ENCODE peak calls at places on chromosomes 3 and 15, in ten cellular contexts. One of them, this sample, is unnamed.

GRCh38 chr3:44865272-44866005 is 3.7 kb downstream of the TMEM42 start:
- DNase-seq in stimulated activated naive B cell treated with anti-CD40 and anti-IgM and Interleukin-4, amounts not matched to agents 10 μg/mL and 1 μg/mL and 100 μg/mL, for 72 hours: no peak
- DNase-seq in T-cell: no peak
- DNase-seq in OCI-M1: no peak
- DNase-seq in NCI-H1092 treated with DMSO at 0.1 percent for 48 hours: peak; percentile 66
- DNase-seq in T follicular helper cell: no peak
- DNase-seq in stomach: no peak
- DNase-seq in H54: no peak
- DNase-seq in stromal cell of bone marrow: no peak
- DNase-seq in SK-MEL-5: no peak
- DNase-seq in this sample: no peak

GRCh38 chr3:163622384-163622783 is 1455.9 kb downstream of the SI start:
- DNase-seq in stimulated activated naive B cell treated with anti-CD40 and anti-IgM and Interleukin-4, amounts not matched to agents 10 μg/mL and 1 μg/mL and 100 μg/mL, for 72 hours: no peak
- DNase-seq in T-cell: no peak
- DNase-seq in OCI-M1: peak; percentile 27
- DNase-seq in NCI-H1092 treated with DMSO at 0.1 percent for 48 hours: peak; percentile 62
- DNase-seq in T follicular helper cell: no peak
- DNase-seq in stomach: no peak
- DNase-seq in H54: no peak
- DNase-seq in stromal cell of bone marrow: no peak
- DNase-seq in SK-MEL-5: peak; percentile 79
- DNase-seq in this sample: no peak

GRCh38 chr15:58476525-58477162 is 44.9 kb downstream of the LIPC start:
- DNase-seq in stimulated activated naive B cell treated with anti-CD40 and anti-IgM and Interleukin-4, amounts not matched to agents 10 μg/mL and 1 μg/mL and 100 μg/mL, for 72 hours: no peak
- DNase-seq in T-cell: no peak
- DNase-seq in OCI-M1: no peak
- DNase-seq in NCI-H1092 treated with DMSO at 0.1 percent for 48 hours: peak; percentile 17
- DNase-seq in T follicular helper cell: no peak
- DNase-seq in stomach: no peak
- DNase-seq in H54: no peak
- DNase-seq in stromal cell of bone marrow: no peak
- DNase-seq in SK-MEL-5: no peak
- DNase-seq in this sample: no peak

GRCh38 chr3:94896994-94897393 is 834.1 kb downstream of the NSUN3 start:
- DNase-seq in stimulated activated naive B cell treated with anti-CD40 and anti-IgM and Interleukin-4, amounts not matched to agents 10 μg/mL and 1 μg/mL and 100 μg/mL, for 72 hours: no peak
- DNase-seq in T-cell: no peak
- DNase-seq in OCI-M1: no peak
- DNase-seq in NCI-H1092 treated with DMSO at 0.1 percent for 48 hours: no peak
- DNase-seq in T follicular helper cell: no peak
- DNase-seq in stomach: no peak
- DNase-seq in H54: no peak
- DNase-seq in stromal cell of bone marrow: no peak
- DNase-seq in SK-MEL-5: no peak
- DNase-seq in this sample: no peak

GRCh38 chr3:150407051-150407817 is 864 bp upstream of the TSC22D2 start:
- DNase-seq in stimulated activated naive B cell treated with anti-CD40 and anti-IgM and Interleukin-4, amounts not matched to agents 10 μg/mL and 1 μg/mL and 100 μg/mL, for 72 hours: no peak
- DNase-seq in T-cell: no peak
- DNase-seq in OCI-M1: no peak
- DNase-seq in NCI-H1092 treated with DMSO at 0.1 percent for 48 hours: peak; percentile 41
- DNase-seq in T follicular helper cell: no peak
- DNase-seq in stomach: no peak
- DNase-seq in H54: no peak
- DNase-seq in stromal cell of bone marrow: peak; percentile 78
- DNase-seq in SK-MEL-5: peak; percentile 42
- DNase-seq in this sample: no peak

GRCh38 chr15:47743385-47743784 is 26.1 kb downstream of the SEMA6D start:
- DNase-seq in stimulated activated naive B cell treated with anti-CD40 and anti-IgM and Interleukin-4, amounts not matched to agents 10 μg/mL and 1 μg/mL and 100 μg/mL, for 72 hours: no peak
- DNase-seq in T-cell: no peak
- DNase-seq in OCI-M1: no peak
- DNase-seq in NCI-H1092 treated with DMSO at 0.1 percent for 48 hours: no peak
- DNase-seq in T follicular helper cell: no peak
- DNase-seq in stomach: no peak
- DNase-seq in H54: no peak
- DNase-seq in stromal cell of bone marrow: no peak
- DNase-seq in SK-MEL-5: no peak
- DNase-seq in this sample: no peak

GRCh38 chr15:77819841-77820728 is 187.4 kb upstream of the LINGO1 start:
- DNase-seq in stimulated activated naive B cell treated with anti-CD40 and anti-IgM and Interleukin-4, amounts not matched to agents 10 μg/mL and 1 μg/mL and 100 μg/mL, for 72 hours: no peak
- DNase-seq in T-cell: no peak
- DNase-seq in OCI-M1: peak; percentile 4
- DNase-seq in NCI-H1092 treated with DMSO at 0.1 percent for 48 hours: peak; percentile 19
- DNase-seq in T follicular helper cell: no peak
- DNase-seq in stomach: no peak
- DNase-seq in H54: no peak
- DNase-seq in stromal cell of bone marrow: no peak
- DNase-seq in SK-MEL-5: peak; percentile 42
- DNase-seq in this sample: no peak

GRCh38 chr15:66964111-66964738 is 101.2 kb upstream of the SMAD3 start:
- DNase-seq in stimulated activated naive B cell treated with anti-CD40 and anti-IgM and Interleukin-4, amounts not matched to agents 10 μg/mL and 1 μg/mL and 100 μg/mL, for 72 hours: no peak
- DNase-seq in T-cell: no peak
- DNase-seq in OCI-M1: no peak
- DNase-seq in NCI-H1092 treated with DMSO at 0.1 percent for 48 hours: no peak
- DNase-seq in T follicular helper cell: no peak
- DNase-seq in stomach: no peak
- DNase-seq in H54: no peak
- DNase-seq in stromal cell of bone marrow: no peak
- DNase-seq in SK-MEL-5: no peak
- DNase-seq in this sample: no peak

GRCh38 chr3:129045675-129046036 is 14.9 kb upstream of the GP9 start:
- DNase-seq in stimulated activated naive B cell treated with anti-CD40 and anti-IgM and Interleukin-4, amounts not matched to agents 10 μg/mL and 1 μg/mL and 100 μg/mL, for 72 hours: no peak
- DNase-seq in T-cell: peak; percentile 47
- DNase-seq in OCI-M1: no peak
- DNase-seq in NCI-H1092 treated with DMSO at 0.1 percent for 48 hours: no peak
- DNase-seq in T follicular helper cell: no peak
- DNase-seq in stomach: no peak
- DNase-seq in H54: no peak
- DNase-seq in stromal cell of bone marrow: no peak
- DNase-seq in SK-MEL-5: no peak
- DNase-seq in this sample: peak; percentile 35

GRCh38 chr3:174786825-174787224 is 72.3 kb upstream of the NAALADL2 start:
- DNase-seq in stimulated activated naive B cell treated with anti-CD40 and anti-IgM and Interleukin-4, amounts not matched to agents 10 μg/mL and 1 μg/mL and 100 μg/mL, for 72 hours: no peak
- DNase-seq in T-cell: no peak
- DNase-seq in OCI-M1: no peak
- DNase-seq in NCI-H1092 treated with DMSO at 0.1 percent for 48 hours: no peak
- DNase-seq in T follicular helper cell: no peak
- DNase-seq in stomach: no peak
- DNase-seq in H54: no peak
- DNase-seq in stromal cell of bone marrow: no peak
- DNase-seq in SK-MEL-5: no peak
- DNase-seq in this sample: no peak

GRCh38 chr3:58521002-58521670 is 15.9 kb downstream of the ACOX2 start:
- DNase-seq in stimulated activated naive B cell treated with anti-CD40 and anti-IgM and Interleukin-4, amounts not matched to agents 10 μg/mL and 1 μg/mL and 100 μg/mL, for 72 hours: no peak
- DNase-seq in T-cell: no peak
- DNase-seq in OCI-M1: peak; percentile 39
- DNase-seq in NCI-H1092 treated with DMSO at 0.1 percent for 48 hours: peak; percentile 12
- DNase-seq in T follicular helper cell: no peak
- DNase-seq in stomach: no peak
- DNase-seq in H54: peak; percentile 47
- DNase-seq in stromal cell of bone marrow: no peak
- DNase-seq in SK-MEL-5: peak; percentile 41
- DNase-seq in this sample: no peak

GRCh38 chr15:63505842-63506222 is 1.4 kb downstream of the USP3 start:
- DNase-seq in stimulated activated naive B cell treated with anti-CD40 and anti-IgM and Interleukin-4, amounts not matched to agents 10 μg/mL and 1 μg/mL and 100 μg/mL, for 72 hours: no peak
- DNase-seq in T-cell: no peak
- DNase-seq in OCI-M1: no peak
- DNase-seq in NCI-H1092 treated with DMSO at 0.1 percent for 48 hours: peak; percentile 41
- DNase-seq in T follicular helper cell: no peak
- DNase-seq in stomach: no peak
- DNase-seq in H54: no peak
- DNase-seq in stromal cell of bone marrow: no peak
- DNase-seq in SK-MEL-5: no peak
- DNase-seq in this sample: no peak

This sample was measured in CD4-positive, alpha-beta T cell.